ENCODE peak calls at places on chromosomes 12 and 14, in eight cellular contexts. H, A, B, X, D, L, O and M are unnamed samples.
A peak's percentile ranks its signal among the peaks of the same experiment; 100 is the strongest.

GRCh38 chr12:7190268-7191055 is 976 bp downstream of the PEX5 start:
- DNase-seq in H (peak; percentile 32), A (no peak), B (peak; percentile 18), X (peak; percentile 73), D (peak; percentile 18), L (peak; percentile 14), O (peak; percentile 55), M (peak; percentile 40)

GRCh38 chr12:29287622-29288021 is 93.3 kb downstream of the ERGIC2 start:
- DNase-seq in H (no peak), A (no peak), B (no peak), X (no peak), D (no peak), L (no peak), O (no peak), M (no peak)

GRCh38 chr14:81220488-81220766 is 332 bp downstream of the GTF2A1 start:
- DNase-seq in H (no peak), A (no peak), B (no peak), X (no peak), D (no peak), L (no peak), O (no peak), M (no peak)

GRCh38 chr14:59630281-59630963 is 53.8 kb upstream of the CCDC175 start:
- DNase-seq in H (no peak), A (no peak), B (peak; percentile 25), X (no peak), D (no peak), L (no peak), O (no peak), M (peak; percentile 39)

GRCh38 chr12:23699031-23699430 is 250.4 kb downstream of the SOX5 start:
- DNase-seq in H (no peak), A (no peak), B (no peak), X (no peak), D (no peak), L (no peak), O (no peak), M (no peak)

GRCh38 chr12:131091413-131091975 is 137.8 kb downstream of the ADGRD1 start:
- DNase-seq in H (peak; percentile 4), A (no peak), B (no peak), X (peak; percentile 17), D (no peak), L (no peak), O (peak; percentile 39), M (no peak)

GRCh38 chr12:65675141-65675621 is 149.1 kb upstream of the HMGA2 start:
- DNase-seq in H (no peak), A (no peak), B (no peak), X (no peak), D (no peak), L (no peak), O (no peak), M (no peak)

GRCh38 chr12:24197517-24197916 is 248.0 kb upstream of the SOX5 start:
- DNase-seq in H (no peak), A (no peak), B (no peak), X (no peak), D (no peak), L (no peak), O (no peak), M (no peak)

DNA sequence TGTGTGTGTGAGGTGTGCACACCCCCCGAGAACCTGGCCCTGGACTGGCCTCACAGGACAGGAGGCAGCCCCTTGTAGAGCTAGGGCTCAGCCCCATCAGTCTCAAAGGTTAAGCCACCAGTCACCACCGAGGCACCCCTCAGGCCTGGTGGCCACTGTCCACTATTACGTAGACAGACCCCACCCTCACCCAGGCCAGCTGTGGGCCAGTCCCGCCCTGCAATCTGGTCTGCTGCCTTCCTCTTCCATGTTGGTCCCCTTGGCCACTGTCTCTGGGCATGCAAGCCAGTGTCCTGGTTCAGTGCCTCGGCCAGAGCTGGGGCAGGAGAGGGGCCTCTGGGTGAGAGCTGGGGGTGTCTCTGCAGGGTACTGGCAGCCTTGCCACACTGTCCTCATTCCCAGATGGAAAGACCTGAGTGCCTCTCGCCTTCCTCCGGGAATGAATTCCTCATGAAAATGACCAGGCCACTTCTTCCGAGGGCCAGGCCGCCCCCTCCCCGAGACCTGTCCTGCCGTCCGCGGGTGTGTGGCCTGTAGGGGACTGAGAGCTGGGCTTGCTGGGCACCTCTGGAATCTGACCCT is 897 bp upstream of the TEX22 start:
- DNase-seq in H (no peak), A (no peak), B (no peak), X (no peak), D (no peak), L (no peak), O (no peak), M (no peak)
- TF ChIP-seq CTCF in H (peak; percentile 20), A (no peak), B (no peak), X (no peak), D (no peak), L (no peak), O (no peak), M (no peak)

GRCh38 chr12:120842595-120842994 is 61.6 kb downstream of the SPPL3 start:
- DNase-seq in H (no peak), A (no peak), B (no peak), X (no peak), D (no peak), L (no peak), O (no peak), M (no peak)

GRCh38 chr12:120844297-120844696 is 59.9 kb downstream of the SPPL3 start:
- DNase-seq in H (no peak), A (no peak), B (no peak), X (no peak), D (no peak), L (no peak), O (no peak), M (no peak)

GRCh38 chr12:120844768-120845449 is 59.2 kb downstream of the SPPL3 start:
- DNase-seq in H (no peak), A (no peak), B (no peak), X (no peak), D (no peak), L (no peak), O (no peak), M (no peak)

GRCh38 chr12:120841525-120841924 is 62.6 kb downstream of the SPPL3 start:
- DNase-seq in H (no peak), A (no peak), B (no peak), X (no peak), D (no peak), L (no peak), O (no peak), M (no peak)

DNA sequence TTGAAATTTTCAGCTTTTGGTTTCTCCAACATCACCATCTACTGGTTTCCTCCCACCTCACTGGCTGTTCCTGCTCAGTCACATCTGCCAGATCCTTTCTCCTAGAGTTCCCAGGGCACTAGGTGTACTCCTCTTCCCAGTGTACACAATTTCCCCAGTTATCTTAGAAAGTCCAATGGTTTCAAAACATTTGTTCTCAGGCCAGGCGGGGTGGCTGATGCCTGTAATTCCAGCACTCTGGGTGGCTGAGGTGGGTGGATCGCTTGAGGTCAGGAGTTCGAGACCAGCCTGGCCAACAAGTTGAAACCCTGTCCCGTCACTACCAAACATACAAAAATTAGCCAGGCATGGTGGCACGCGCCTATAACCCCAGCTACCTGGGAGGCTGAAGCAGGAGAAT is 60.7 kb downstream of the SPPL3 start:
- DNase-seq in H (no peak), A (no peak), B (no peak), X (no peak), D (no peak), L (no peak), O (no peak), M (no peak)
- TF ChIP-seq CTCF in H (no peak), A (no peak), B (no peak), X (no peak), D (no peak), L (no peak), O (no peak), M (no peak)

GRCh38 chr12:10247659-10248058 is 35.0 kb downstream of the GABARAPL1 start:
- DNase-seq in H (no peak), A (no peak), B (no peak), X (no peak), D (no peak), L (no peak), O (no peak), M (no peak)

GRCh38 chr12:10241781-10242180 is 29.1 kb downstream of the GABARAPL1 start:
- DNase-seq in H (no peak), A (no peak), B (no peak), X (no peak), D (no peak), L (no peak), O (no peak), M (no peak)

GRCh38 chr12:10243803-10244520 is 31.3 kb downstream of the GABARAPL1 start:
- DNase-seq in H (peak; percentile 11), A (no peak), B (no peak), X (no peak), D (no peak), L (no peak), O (no peak), M (no peak)

GRCh38 chr12:10241276-10241675 is 28.6 kb downstream of the GABARAPL1 start:
- DNase-seq in H (no peak), A (no peak), B (no peak), X (no peak), D (no peak), L (no peak), O (no peak), M (no peak)

DNA sequence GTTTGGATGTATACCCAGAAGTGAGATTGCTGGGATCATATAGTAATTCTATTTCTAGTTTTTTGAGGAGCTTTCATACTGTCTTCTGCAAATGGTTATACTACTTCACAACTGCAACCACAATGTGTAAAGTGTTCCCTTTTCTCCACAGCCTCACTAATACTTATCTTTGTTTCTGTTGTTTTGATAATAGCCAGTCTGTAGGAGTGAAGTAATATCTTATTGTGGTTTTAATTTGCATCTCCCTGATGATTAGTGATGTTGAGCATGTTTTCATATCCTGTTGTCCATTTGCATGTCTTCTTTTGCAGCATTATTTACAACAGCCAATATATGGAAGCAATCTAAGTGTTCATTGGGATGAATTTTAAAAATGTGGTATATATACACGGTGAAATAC is 29.9 kb downstream of the GABARAPL1 start:
- DNase-seq in H (no peak), A (no peak), B (no peak), X (no peak), D (no peak), L (no peak), O (no peak), M (no peak)
- TF ChIP-seq CTCF in H (no peak), A (no peak), B (no peak), X (no peak), D (no peak), L (no peak), O (no peak), M (no peak)

DNA sequence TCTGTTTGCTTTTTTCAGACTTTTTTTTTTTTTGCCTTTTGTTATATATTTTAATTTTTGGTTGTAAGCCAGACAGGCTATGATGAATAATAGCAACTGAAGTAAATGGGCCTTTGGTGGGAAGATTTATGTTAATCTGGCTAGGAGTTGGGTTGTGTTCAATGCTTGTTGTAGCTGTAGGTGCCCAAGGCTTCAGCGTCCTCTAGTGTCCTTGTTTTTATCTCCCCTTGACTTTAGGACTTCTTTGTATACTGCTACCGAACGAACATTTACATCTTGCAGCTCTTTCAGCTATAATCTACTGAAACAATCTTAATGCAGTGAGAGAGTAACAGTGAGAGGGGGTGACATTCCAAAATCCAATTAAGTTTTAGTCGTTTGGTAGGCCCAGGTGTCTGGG is 848.4 kb upstream of the FBXO33 start:
- DNase-seq in H (no peak), A (no peak), B (no peak), X (no peak), D (no peak), L (no peak), O (no peak), M (no peak)
- TF ChIP-seq CTCF in H (no peak), A (no peak), B (no peak), X (no peak), D (no peak), L (no peak), O (no peak), M (no peak)